ENCODE peak calls at places on chromosomes 16 and 17, in six cellular contexts. P is right cardiac atrium; D is stimulated activated CD4-positive, alpha-beta T cell treated with anti-CD3 and anti-CD28 coated beads, TNF-alpha, amount 100 ng/mL, for 4 hours; E is RCC 7860; Z is endodermal cell; U is glutamatergic neuron. G is an unnamed sample.

GRCh38 chr17:66466421-66466820 is 164.0 kb downstream of the PRKCA start:
- DNase-seq in P (no peak), D (no peak), E (no peak), Z (no peak), U (no peak), G (no peak)

GRCh38 chr16:81560979-81561657 is 116.5 kb downstream of the CMIP start:
- DNase-seq in P (no peak), D (no peak), E (peak; percentile 68), Z (no peak), U (no peak), G (no peak)

GRCh38 chr17:48520631-48521045 is 10.2 kb downstream of the HOXB1 start:
- DNase-seq in P (no peak), D (no peak), E (no peak), Z (peak; percentile 68), U (no peak), G (no peak)

GRCh38 chr17:74042241-74042640 is 161.2 kb upstream of the RPL38 start:
- DNase-seq in P (no peak), D (no peak), E (no peak), Z (no peak), U (no peak), G (no peak)

GRCh38 chr17:58368860-58369213 is 16.8 kb upstream of the SUPT4H1 start:
- DNase-seq in P (no peak), D (no peak), E (no peak), Z (no peak), U (no peak), G (no peak)

GRCh38 chr17:81517339-81518112 is 4.9 kb upstream of the ACTG1 start:
- DNase-seq in P (peak; percentile 56), D (no peak), E (no peak), Z (peak; percentile 86), U (no peak), G (no peak)

GRCh38 chr17:50238594-50239287 is 35.5 kb upstream of the TMEM92 start:
- DNase-seq in P (no peak), D (no peak), E (peak; percentile 23), Z (no peak), U (no peak), G (no peak)

GRCh38 chr16:53892155-53892554 is 188.2 kb downstream of the FTO start:
- DNase-seq in P (no peak), D (no peak), E (peak; percentile 31), Z (peak; percentile 81), U (peak; percentile 65), G (peak; percentile 34)

GRCh38 chr17:8041249-8041928 is 2.5 kb downstream of the ALOX15B start:
- DNase-seq in P (no peak), D (no peak), E (peak; percentile 18), Z (peak; percentile 84), U (no peak), G (peak; percentile 10)